ENCODE peak calls at places on chromosome 11, in seven cellular contexts. C, G, A, U, R, E and F are unnamed samples.

GRCh38 chr11:64472593-64473455 is 113.9 kb downstream of the RPS6KA4 start:
- ATAC-seq in E (peak), U (no peak), G (no peak), R (no peak), A (no peak), C (no peak), F (no peak)

GRCh38 chr11:43708776-43709175 is 28.2 kb downstream of the HSD17B12 start:
- ATAC-seq in A (no peak), U (no peak), R (no peak), E (peak), G (no peak), C (no peak), F (no peak)

GRCh38 chr11:115081972-115082371 is 403.6 kb downstream of the NXPE2 start:
- ATAC-seq in R (no peak), E (no peak), C (no peak), G (no peak), U (no peak), A (no peak), F (no peak)

GRCh38 chr11:44031549-44031948 is 16.2 kb upstream of the ACCSL start:
- ATAC-seq in U (no peak), E (no peak), R (no peak), A (no peak), C (no peak), G (no peak), F (no peak)

GRCh38 chr11:22177186-22177585 is 15.7 kb upstream of the ANO5 start:
- ATAC-seq in G (no peak), A (no peak), E (no peak), C (no peak), R (no peak), U (no peak), F (no peak)

GRCh38 chr11:32108576-32108975 is 17.7 kb downstream of the RCN1 start:
- ATAC-seq in U (no peak), R (no peak), E (no peak), G (no peak), A (no peak), C (no peak), F (no peak)

GRCh38 chr11:71115770-71116434 is 136.5 kb downstream of the SHANK2 start:
- ATAC-seq in A (no peak), G (no peak), C (no peak), E (no peak), R (peak), U (no peak), F (no peak)

GRCh38 chr11:122729139-122729538 is 73.6 kb downstream of the UBASH3B start:
- ATAC-seq in G (no peak), U (no peak), R (no peak), E (no peak), A (no peak), C (peak), F (no peak)

GRCh38 chr11:77724639-77725038 is 87.0 kb upstream of the CLNS1A start:
- ATAC-seq in R (no peak), A (no peak), E (no peak), C (no peak), G (no peak), U (no peak), F (no peak)

GRCh38 chr11:46659908-46660307 is 40.5 kb downstream of the ARHGAP1 start:
- ATAC-seq in U (no peak), G (no peak), A (no peak), R (no peak), E (peak), C (no peak), F (no peak)

GRCh38 chr11:16936643-16937042 is 77.6 kb downstream of the PLEKHA7 start:
- ATAC-seq in U (peak), C (no peak), A (no peak), E (peak), R (no peak), G (peak), F (no peak)

GRCh38 chr11:35897019-35897418 is 46.8 kb upstream of the LDLRAD3 start:
- ATAC-seq in E (no peak), A (peak), G (no peak), R (no peak), C (no peak), U (no peak), F (no peak)

GRCh38 chr11:85464283-85464682 is 162.9 kb downstream of the DLG2 start:
- ATAC-seq in C (no peak), U (no peak), R (no peak), E (no peak), G (no peak), A (peak), F (no peak)

GRCh38 chr11:79484872-79485271 is 44.0 kb upstream of the TENM4 start:
- ATAC-seq in R (no peak), C (no peak), A (no peak), E (no peak), G (no peak), U (no peak), F (no peak)

GRCh38 chr11:70097783-70098182 is 19.7 kb downstream of the ANO1 start:
- ATAC-seq in C (no peak), G (peak), E (no peak), R (no peak), A (no peak), U (no peak), F (no peak)

GRCh38 chr11:33742249-33742851 is 6.1 kb upstream of the CD59 start:
- ATAC-seq in R (peak), A (peak), G (peak), U (peak), E (peak), C (peak), F (peak)

GRCh38 chr11:71357414-71357813 is 90.8 kb downstream of the DHCR7 start:
- ATAC-seq in G (no peak), U (no peak), C (no peak), E (no peak), A (no peak), R (no peak), F (no peak)

GRCh38 chr11:15483205-15483604 is 368.5 kb downstream of the INSC start:
- ATAC-seq in R (peak), C (no peak), G (no peak), A (no peak), E (no peak), U (no peak), F (no peak)

GRCh38 chr11:60872124-60872951 is 5.0 kb downstream of the ZP1 start:
- ATAC-seq in G (peak), U (peak), R (no peak), E (peak), A (no peak), C (no peak), F (no peak)

GRCh38 chr11:126352934-126353801 is 2.3 kb upstream of the ST3GAL4 start:
- ATAC-seq in G (no peak), E (no peak), R (peak), A (peak), C (no peak), U (no peak), F (peak)

GRCh38 chr11:59199546-59200420 is 12.9 kb downstream of the MPEG1 start:
- ATAC-seq in G (no peak), R (peak), E (no peak), U (no peak), A (no peak), C (no peak), F (no peak)

GRCh38 chr11:47508595-47509555 is 44.1 kb downstream of the CELF1 start:
- ATAC-seq in U (peak), E (peak), R (peak), A (no peak), C (no peak), G (no peak), F (no peak)

GRCh38 chr11:61356701-61357100 is 5.0 kb downstream of the CYB561A3 start:
- ATAC-seq in R (peak), C (no peak), E (no peak), U (no peak), G (no peak), A (no peak), F (peak)

GRCh38 chr11:102464859-102465500 is 12.4 kb upstream of the TMEM123 start:
- ATAC-seq in C (no peak), A (no peak), G (no peak), R (peak), E (no peak), U (no peak), F (no peak)

GRCh38 chr11:64007629-64008282 is 21.5 kb downstream of the OTUB1 start:
- ATAC-seq in U (peak), A (peak), G (peak), C (peak), R (peak), E (peak), F (peak)

GRCh38 chr11:17479284-17480214 is 2.9 kb upstream of the ABCC8 start:
- ATAC-seq in R (no peak), E (peak), U (peak), G (peak), A (no peak), C (no peak), F (no peak)

GRCh38 chr11:102110761-102111010 is 439 bp downstream of the YAP1 start:
- ATAC-seq in E (peak), U (peak), G (peak), A (no peak), R (no peak), C (peak), F (peak)

GRCh38 chr11:133893381-133893780 is 48.1 kb upstream of the SPATA19 start:
- ATAC-seq in G (no peak), C (no peak), A (no peak), E (no peak), R (peak), U (peak), F (no peak)

GRCh38 chr11:44011797-44012196 is 36.0 kb upstream of the ACCSL start:
- ATAC-seq in R (no peak), C (no peak), G (no peak), U (no peak), E (no peak), A (no peak), F (no peak)

GRCh38 chr11:28797536-28797935 is 689.3 kb downstream of the METTL15 start:
- ATAC-seq in U (no peak), G (no peak), A (no peak), R (no peak), E (no peak), C (no peak), F (no peak)

GRCh38 chr11:10653242-10653641 is 40.3 kb downstream of the IRAG1 start:
- ATAC-seq in A (no peak), C (no peak), G (no peak), U (no peak), R (no peak), E (no peak), F (peak)

GRCh38 chr11:106497321-106497720 is 419.9 kb downstream of the AASDHPPT start:
- ATAC-seq in E (no peak), U (no peak), C (no peak), A (no peak), R (no peak), G (no peak), F (no peak)

GRCh38 chr11:60754887-60755286 is 1.8 kb upstream of the MS4A15 start:
- ATAC-seq in E (no peak), C (no peak), U (no peak), R (no peak), A (no peak), G (no peak), F (no peak)

GRCh38 chr11:104623518-104623917 is 274.7 kb downstream of the CASP12 start:
- ATAC-seq in E (no peak), R (no peak), G (no peak), C (no peak), U (no peak), A (no peak), F (no peak)

GRCh38 chr11:103069367-103069766 is 22.6 kb downstream of the DCUN1D5 start:
- ATAC-seq in R (no peak), E (peak), A (no peak), U (peak), C (no peak), G (no peak), F (no peak)

GRCh38 chr11:117332843-117333242 is 5.2 kb downstream of the CEP164 start:
- ATAC-seq in E (no peak), G (no peak), U (no peak), A (no peak), R (no peak), C (no peak), F (no peak)